ENCODE peak calls at places on chromosomes 13 and 19, in four cellular contexts. Q is GM23338, B is stomach, K is prostate gland. L is an unnamed sample.

GRCh38 chr13:95385373-95385772 is 84.1 kb upstream of the ABCC4 start:
- DNase-seq in B (no peak), Q (no peak), K (no peak), L (no peak)

GRCh38 chr19:55080915-55081772 is 5.5 kb downstream of the EPS8L1 start:
- DNase-seq in Q (peak; percentile 92), K (peak; percentile 80), B (peak; percentile 66), L (peak; percentile 96)

GRCh38 chr13:28415994-28416411 is 78.9 kb downstream of the FLT1 start:
- DNase-seq in Q (no peak), K (no peak), B (no peak), L (no peak)

GRCh38 chr13:42000836-42001235 is 39.9 kb upstream of the VWA8 start:
- DNase-seq in B (no peak), Q (peak; percentile 62), K (no peak), L (no peak)

GRCh38 chr13:43058318-43058674 is 34.9 kb downstream of the DNAJC15 start:
- DNase-seq in K (no peak), B (no peak), Q (no peak), L (no peak)

GRCh38 chr13:91111476-91112190 is 235.9 kb upstream of the MIR17HG start:
- DNase-seq in B (no peak), K (no peak), Q (no peak), L (no peak)

GRCh38 chr19:55340144-55340783 is 588 bp downstream of the KMT5C start:
- DNase-seq in Q (no peak), K (no peak), B (no peak), L (peak; percentile 83)

GRCh38 chr19:12872941-12873890 is 8.0 kb downstream of the DNASE2 start:
- DNase-seq in Q (peak; percentile 97), B (peak; percentile 88), K (peak; percentile 35), L (no peak)

GRCh38 chr13:25179810-25180437 is 7.8 kb upstream of the AMER2 start:
- DNase-seq in K (no peak), Q (no peak), B (no peak), L (no peak)

GRCh38 chr13:57045816-57046691 is 94.7 kb upstream of the PRR20A start:
- DNase-seq in B (no peak), K (no peak), Q (no peak), L (no peak)

GRCh38 chr13:41606646-41607045 is 149.3 kb downstream of the RGCC start:
- DNase-seq in B (no peak), Q (no peak), K (no peak), L (no peak)

GRCh38 chr13:70568571-70568970 is 460.3 kb upstream of the KLHL1 start:
- DNase-seq in B (no peak), K (peak; percentile 9), Q (peak; percentile 63), L (no peak)

GRCh38 chr19:39397360-39398296 is 6.5 kb downstream of the MED29 start:
- DNase-seq in K (peak; percentile 85), Q (peak; percentile 93), B (peak; percentile 96), L (peak; percentile 98)

GRCh38 chr19:39275578-39275977 is 7.4 kb downstream of the IFNL2 start:
- DNase-seq in Q (no peak), B (no peak), K (no peak), L (peak; percentile 12)

GRCh38 chr19:14059652-14060155 is 2.2 kb downstream of the PALM3 start:
- DNase-seq in Q (no peak), K (no peak), B (no peak), L (no peak)

GRCh38 chr13:45623516-45624090 is 8.1 kb upstream of the ERICH6B start:
- DNase-seq in B (no peak), K (no peak), Q (peak; percentile 48), L (no peak)

GRCh38 chr19:10007366-10007765 is 2.9 kb downstream of the COL5A3 start:
- DNase-seq in Q (no peak), K (no peak), B (no peak), L (no peak)

GRCh38 chr19:37227996-37228395 is 10.0 kb downstream of the ZNF383 start:
- DNase-seq in B (no peak), K (no peak), Q (peak; percentile 84), L (no peak)

GRCh38 chr19:47646924-47647323 is 38.0 kb downstream of the BICRA start:
- DNase-seq in Q (no peak), B (no peak), K (no peak), L (no peak)

GRCh38 chr13:51801631-51802099 is 2.3 kb downstream of the DHRS12 start:
- DNase-seq in Q (no peak), B (peak; percentile 92), K (peak; percentile 87), L (peak; percentile 84)

GRCh38 chr13:79987323-79987722 is 353.6 kb downstream of the SPRY2 start:
- DNase-seq in B (no peak), Q (no peak), K (no peak), L (no peak)

GRCh38 chr19:43768273-43769050 is 12.3 kb downstream of the KCNN4 start:
- DNase-seq in B (peak; percentile 48), K (peak; percentile 63), Q (no peak), L (no peak)

GRCh38 chr13:25214371-25215252 is 42.5 kb upstream of the AMER2 start:
- DNase-seq in Q (peak; percentile 50), K (no peak), B (no peak), L (no peak)

GRCh38 chr19:47511128-47511517 is 3.7 kb downstream of the NAPA start:
- DNase-seq in B (peak; percentile 65), K (no peak), Q (no peak), L (no peak)

GRCh38 chr13:78595819-78596700 is 7.3 kb downstream of the POU4F1 start:
- DNase-seq in B (no peak), Q (peak; percentile 75), K (no peak), L (peak; percentile 72)

GRCh38 chr13:26038931-26039475 is 12.8 kb downstream of the SHISA2 start:
- DNase-seq in K (no peak), Q (no peak), B (no peak), L (no peak)

GRCh38 chr13:45122941-45123340 is 2.6 kb downstream of the GTF2F2 start:
- DNase-seq in Q (no peak), B (no peak), K (no peak), L (no peak)

GRCh38 chr13:22369840-22370239 is 699.0 kb downstream of the FGF9 start:
- DNase-seq in Q (peak; percentile 73), K (no peak), B (no peak), L (no peak)

GRCh38 chr13:66659291-66660012 is 570.7 kb downstream of the PCDH9 start:
- DNase-seq in B (no peak), Q (no peak), K (no peak), L (no peak)

GRCh38 chr19:35756373-35757230 is at the start of gene HSPB6:
- DNase-seq in Q (peak; percentile 70), K (no peak), B (peak; percentile 35), L (peak; percentile 84)

GRCh38 chr13:87123987-87124784 is 547.0 kb upstream of the SLITRK5 start:
- DNase-seq in B (no peak), Q (peak; percentile 48), K (no peak), L (no peak)

GRCh38 chr13:24053505-24054251 is 106.8 kb upstream of the SPATA13 start:
- DNase-seq in B (peak; percentile 75), Q (peak; percentile 90), K (peak; percentile 67), L (no peak)

GRCh38 chr19:45079063-45079910 is at the start of gene GEMIN7:
- DNase-seq in B (peak; percentile 84), Q (peak; percentile 93), K (peak; percentile 50), L (peak; percentile 94)

GRCh38 chr19:45078390-45079062 is 534 bp upstream of the GEMIN7 start:
- DNase-seq in B (no peak), K (no peak), Q (no peak), L (no peak)

GRCh38 chr19:45075215-45076028 is 856 bp downstream of the ZNF296 start:
- DNase-seq in Q (peak; percentile 88), B (peak; percentile 88), K (peak; percentile 63), L (peak; percentile 98)

GRCh38 chr19:45076029-45076850 is at the start of gene ZNF296:
- DNase-seq in Q (peak; percentile 92), K (peak; percentile 79), B (peak; percentile 94), L (peak; percentile 97)

GRCh38 chr19:45076851-45077730 is 813 bp upstream of the ZNF296 start:
- DNase-seq in B (no peak), K (no peak), Q (peak; percentile 75), L (no peak)
- H3K4me1 ChIP-seq in B (peaks cover 72% of the 10 kb centered on the region), K (peaks cover 5% of the 10 kb centered on the region), Q (peaks cover 51% of the 10 kb centered on the region), L (peaks cover 75% of the 10 kb centered on the region)

GRCh38 chr19:16457195-16457953 is 14.4 kb downstream of the EPS15L1 start:
- DNase-seq in Q (peak; percentile 47), B (peak; percentile 36), K (no peak), L (no peak)
- TF ChIP-seq POLR2AphosphoS5 in Q (no peak), B (no peak), K (no peak), L (peak; percentile 58)

GRCh38 chr13:110279684-110280083 is 27.3 kb downstream of the COL4A1 start:
- DNase-seq in Q (no peak), K (no peak), B (no peak), L (no peak)
- H3K27ac ChIP-seq in Q (no peak overlapping the region), K (no peak overlapping the region), B (peak overlapping the region; percentile 76), L (peak overlapping the region; percentile 31)

DNA sequence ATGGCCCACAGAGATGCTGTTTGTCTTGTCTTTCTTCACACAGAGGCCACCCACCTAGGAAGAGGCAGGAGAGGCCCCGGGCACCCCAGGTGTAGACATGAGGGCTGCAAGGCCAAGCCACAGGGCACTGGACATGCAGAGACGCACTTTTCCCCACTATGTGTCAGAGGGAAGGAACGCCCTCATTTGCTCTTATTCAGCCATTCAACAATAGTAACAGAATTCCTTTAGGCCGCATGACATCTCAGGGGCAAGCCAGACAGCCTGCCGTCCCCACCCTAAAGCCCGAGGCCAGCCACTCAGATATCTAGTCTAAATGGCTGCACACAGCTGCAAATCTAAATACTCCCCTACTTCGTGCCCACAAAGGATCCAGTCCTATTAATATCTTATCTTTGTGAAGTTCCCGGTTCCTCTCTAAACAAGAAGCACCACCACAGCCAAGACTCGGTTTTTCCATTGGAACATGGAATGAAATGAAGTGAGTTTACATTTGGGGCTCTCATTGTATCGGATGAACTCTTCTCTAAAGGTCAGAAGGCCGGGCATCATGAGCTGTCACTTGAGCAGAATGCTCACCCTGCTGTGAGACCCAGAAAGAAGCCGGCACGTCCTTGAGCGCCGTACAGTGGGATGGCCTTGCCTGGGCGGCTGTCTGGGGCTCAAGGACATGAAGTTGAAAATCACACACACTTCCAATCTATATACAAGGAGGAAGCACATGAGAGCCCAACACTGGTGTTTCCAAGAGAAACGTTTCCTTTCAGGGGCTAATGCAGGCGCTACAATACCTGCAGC is 19.7 kb downstream of the COL4A1 start:
- DNase-seq in B (no peak), K (no peak), Q (no peak), L (no peak)
- H3K4me1 ChIP-seq in B (peaks cover 8% of the 10 kb centered on the region), K (no peaks in the 10 kb centered on the region), Q (no peaks in the 10 kb centered on the region), L (peaks cover 8% of the 10 kb centered on the region)

GRCh38 chr13:32140109-32140508 is 108.5 kb downstream of the FRY start:
- DNase-seq in B (no peak), Q (no peak), K (no peak), L (no peak)

GRCh38 chr13:32139251-32139650 is 107.7 kb downstream of the FRY start:
- DNase-seq in B (no peak), Q (no peak), K (no peak), L (no peak)

GRCh38 chr13:32142115-32142514 is 110.5 kb downstream of the FRY start:
- DNase-seq in Q (no peak), K (no peak), B (no peak), L (no peak)

GRCh38 chr13:32141462-32141861 is 109.9 kb downstream of the FRY start:
- DNase-seq in K (no peak), Q (no peak), B (no peak), L (no peak)

DNA sequence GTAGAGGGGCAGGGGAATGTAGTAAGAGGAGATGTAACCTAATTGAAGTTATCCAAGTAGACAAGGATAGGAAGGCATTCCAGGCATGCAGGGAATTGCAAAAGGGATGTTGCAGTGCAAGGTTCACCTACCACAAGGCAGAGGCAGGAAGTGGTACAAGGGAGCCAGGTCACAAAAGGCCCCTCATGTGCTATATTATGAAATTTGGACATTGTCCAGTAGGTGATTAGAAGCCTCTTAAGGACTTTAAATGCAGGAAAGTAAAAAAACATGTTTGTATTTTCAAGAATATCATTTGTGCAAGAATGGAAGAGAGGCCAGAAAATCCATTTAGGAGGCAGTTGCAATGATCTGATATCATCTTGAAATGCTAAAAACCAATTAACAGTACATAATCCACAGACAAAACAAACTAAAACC is 111.4 kb downstream of the FRY start:
- DNase-seq in B (no peak), Q (peak; percentile 82), K (no peak), L (no peak)
- TF ChIP-seq POLR2AphosphoS5 in B (no peak), Q (no peak), K (no peak), L (no peak)